ENCODE peak calls at places on chromosome 6, in eight cellular contexts. Q is IMR-90; W is KG1; H is CD4-positive, alpha-beta memory T cell; P is aorta; B is retinal pigment epithelial cell; I is stimulated activated CD8-positive, alpha-beta memory T cell treated with anti-CD3 and anti-CD28 coated beads, Interleukin-7, amount 100 ng/mL, for 1 hour; X is EH. C is an unnamed sample.
A peak's percentile ranks its signal among the peaks of the same experiment; 100 is the strongest.

GRCh38 chr6:121794630-121795029 is 359.2 kb downstream of the GJA1 start:
- DNase-seq in Q (peak; percentile 97), B (peak; percentile 78), P (peak; percentile 50), I (no peak), H (no peak), W (no peak), X (peak; percentile 92), C (no peak)

GRCh38 chr6:114304304-114304887 is 38.4 kb downstream of the HS3ST5 start:
- DNase-seq in W (peak; percentile 6), I (no peak), Q (peak; percentile 24), B (no peak), P (no peak), X (peak; percentile 11), H (no peak), C (no peak)

GRCh38 chr6:22320750-22321149 is 23.9 kb upstream of the PRL start:
- DNase-seq in I (no peak), Q (peak; percentile 93), W (no peak), X (peak; percentile 95), H (no peak), P (no peak), B (peak; percentile 87), C (no peak)

GRCh38 chr6:82084324-82084920 is 163.1 kb downstream of the IBTK start:
- DNase-seq in H (no peak), X (no peak), I (no peak), B (no peak), W (no peak), Q (no peak), P (no peak), C (no peak)

GRCh38 chr6:157912326-157912725 is 69.3 kb upstream of the SYNJ2 start:
- DNase-seq in Q (peak; percentile 95), W (no peak), X (peak; percentile 92), P (no peak), I (no peak), H (no peak), B (peak; percentile 87), C (no peak)

GRCh38 chr6:11601776-11602605 is 64.4 kb downstream of the TMEM170B start:
- DNase-seq in W (no peak), H (no peak), B (no peak), X (no peak), I (no peak), Q (no peak), P (no peak), C (no peak)

GRCh38 chr6:36818741-36819140 is 20.5 kb downstream of the CPNE5 start:
- DNase-seq in Q (no peak), X (no peak), I (no peak), H (no peak), B (peak; percentile 52), W (no peak), P (no peak), C (no peak)

GRCh38 chr6:71675386-71675785 is 211.0 kb upstream of the RIMS1 start:
- DNase-seq in B (no peak), P (no peak), I (no peak), W (no peak), X (no peak), Q (no peak), H (no peak), C (no peak)

GRCh38 chr6:135162678-135163439 is 18.2 kb upstream of the MYB start:
- DNase-seq in B (no peak), P (peak; percentile 51), Q (no peak), I (no peak), H (peak; percentile 35), X (no peak), W (no peak), C (no peak)